ENCODE peak calls at places on chromosomes 1 and 21, in five cellular contexts. Y is GM23338; D is cardiac muscle cell; R is hepatocyte; I is CD4-positive, CD25-positive, alpha-beta regulatory T cell. C is an unnamed sample.

GRCh38 chr1:19384113-19384512 is 72.0 kb downstream of the SLC66A1 start:
- DNase-seq in Y (no peak), D (no peak), I (no peak), R (peak; percentile 77), C (no peak)

GRCh38 chr21:15775981-15776380 is 46.2 kb downstream of the USP25 start:
- DNase-seq in Y (no peak), I (no peak), D (no peak), R (no peak), C (no peak)

GRCh38 chr1:220336391-220337065 is 64.3 kb upstream of the RAB3GAP2 start:
- DNase-seq in I (no peak), Y (peak; percentile 40), D (no peak), R (no peak), C (peak; percentile 33)

GRCh38 chr1:39394598-39394997 is 96.8 kb upstream of the BMP8A start:
- DNase-seq in R (peak; percentile 45), Y (no peak), D (no peak), I (no peak), C (no peak)

GRCh38 chr1:197984273-197984672 is 67.1 kb downstream of the LHX9 start:
- DNase-seq in I (no peak), Y (no peak), D (no peak), R (no peak), C (no peak)

GRCh38 chr1:161238039-161238473 is at the start of gene NR1I3:
- DNase-seq in D (no peak), Y (no peak), I (no peak), R (peak; percentile 80), C (no peak)

GRCh38 chr1:68128157-68128556 is 77.7 kb upstream of the DIRAS3 start:
- DNase-seq in D (no peak), R (no peak), Y (no peak), I (no peak), C (peak; percentile 65)

GRCh38 chr1:1426961-1427934 is 6.2 kb upstream of the ANKRD65 start:
- DNase-seq in Y (peak; percentile 66), R (peak; percentile 67), I (no peak), D (peak; percentile 54), C (no peak)

GRCh38 chr1:192461684-192462083 is 113.9 kb upstream of the RGS1 start:
- DNase-seq in R (no peak), Y (no peak), I (no peak), D (no peak), C (no peak)

GRCh38 chr1:186420923-186421322 is 40.0 kb downstream of the PDC start:
- DNase-seq in R (no peak), Y (no peak), D (no peak), I (no peak), C (no peak)

GRCh38 chr1:81305997-81306452 is 494.7 kb upstream of the ADGRL2 start:
- DNase-seq in D (peak; percentile 53), R (peak; percentile 75), Y (peak; percentile 62), I (no peak), C (no peak)

GRCh38 chr1:102178483-102178882 is 181.8 kb upstream of the OLFM3 start:
- DNase-seq in D (no peak), I (no peak), R (no peak), Y (no peak), C (no peak)

GRCh38 chr1:217522280-217522679 is 108.6 kb downstream of the GPATCH2 start:
- DNase-seq in D (peak; percentile 17), R (no peak), I (no peak), Y (no peak), C (no peak)

GRCh38 chr1:69691179-69691578 is 123.5 kb downstream of the LRRC7 start:
- DNase-seq in R (no peak), D (no peak), Y (no peak), I (no peak), C (no peak)

GRCh38 chr1:204077979-204078696 is 5.2 kb downstream of the SOX13 start:
- DNase-seq in I (no peak), Y (peak; percentile 96), R (peak; percentile 47), D (peak; percentile 87), C (peak; percentile 96)

GRCh38 chr1:245475961-245476522 is 321.3 kb downstream of the KIF26B start:
- DNase-seq in I (no peak), D (no peak), R (no peak), Y (no peak), C (no peak)

GRCh38 chr1:238465449-238465848 is 574.7 kb upstream of the ZP4 start:
- DNase-seq in R (no peak), D (no peak), Y (no peak), I (no peak), C (no peak)

GRCh38 chr1:193355654-193356053 is 169.2 kb upstream of the B3GALT2 start:
- DNase-seq in D (no peak), R (no peak), I (no peak), Y (no peak), C (no peak)

GRCh38 chr21:35953570-35953969 is 106.8 kb downstream of the SETD4 start:
- DNase-seq in R (peak; percentile 40), Y (no peak), I (no peak), D (no peak), C (no peak)

GRCh38 chr21:30436986-30437385 is 3.1 kb upstream of the KRTAP15-1 start:
- DNase-seq in R (no peak), D (no peak), I (no peak), Y (no peak), C (no peak)

GRCh38 chr1:36481091-36481490 is 1.6 kb downstream of the CSF3R start:
- DNase-seq in I (no peak), R (no peak), D (no peak), Y (no peak), C (no peak)
- H3K4me1 ChIP-seq in I (peaks cover 4% of the 10 kb centered on the region), R (peaks cover 18% of the 10 kb centered on the region), D (peaks cover 19% of the 10 kb centered on the region), Y (no peaks in the 10 kb centered on the region), C (peaks cover 19% of the 10 kb centered on the region)

GRCh38 chr1:206946261-206946660 is at the start of gene PIGR:
- DNase-seq in R (no peak), Y (no peak), D (no peak), I (no peak), C (no peak)
- H3K4me1 ChIP-seq in R (peaks cover 10% of the 10 kb centered on the region), Y (no peaks in the 10 kb centered on the region), D (peaks cover 12% of the 10 kb centered on the region), I (no peaks in the 10 kb centered on the region), C (no peaks in the 10 kb centered on the region)

GRCh38 chr1:184493987-184494388 is 107.2 kb downstream of the C1orf21 start:
- DNase-seq in R (no peak), Y (no peak), D (no peak), I (no peak), C (no peak)

GRCh38 chr1:184487561-184488200 is 100.9 kb downstream of the C1orf21 start:
- DNase-seq in D (no peak), Y (no peak), I (no peak), R (no peak), C (no peak)

GRCh38 chr1:184489908-184490307 is 103.1 kb downstream of the C1orf21 start:
- DNase-seq in Y (no peak), R (no peak), D (no peak), I (no peak), C (no peak)

GRCh38 chr1:184494929-184495328 is 108.1 kb downstream of the C1orf21 start:
- DNase-seq in R (no peak), Y (no peak), I (no peak), D (no peak), C (no peak)

DNA sequence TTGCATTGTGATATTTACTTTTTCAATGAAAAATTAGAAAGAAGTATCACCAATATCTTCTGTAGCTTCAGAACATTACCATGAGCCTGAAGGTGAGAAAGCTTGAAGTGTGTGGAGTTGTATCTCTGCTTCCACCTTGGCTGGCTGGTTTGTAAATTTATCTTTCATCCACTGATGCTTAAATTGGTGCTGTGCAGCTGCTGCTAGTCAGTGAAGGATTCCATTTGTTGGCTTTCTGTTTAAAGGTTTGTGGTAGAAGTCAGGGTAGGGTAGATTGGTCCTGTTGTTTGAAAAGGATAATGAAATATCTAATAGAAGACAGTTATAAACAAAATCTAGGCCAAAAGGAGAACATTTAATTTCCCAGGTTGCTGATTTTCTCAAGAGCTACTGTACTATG is 105.7 kb downstream of the C1orf21 start:
- DNase-seq in Y (no peak), R (no peak), D (no peak), I (no peak), C (no peak)
- H3K4me1 ChIP-seq in Y (peaks cover 59% of the 10 kb centered on the region), R (peaks cover 21% of the 10 kb centered on the region), D (peaks cover 19% of the 10 kb centered on the region), I (peaks cover 13% of the 10 kb centered on the region), C (no peaks in the 10 kb centered on the region)

GRCh38 chr1:115165776-115166175 is 76.5 kb upstream of the TSPAN2 start:
- DNase-seq in R (no peak), I (no peak), Y (no peak), D (no peak), C (no peak)

GRCh38 chr1:115164940-115165718 is 75.8 kb upstream of the TSPAN2 start:
- DNase-seq in R (no peak), I (no peak), D (no peak), Y (no peak), C (no peak)

GRCh38 chr1:115164484-115164883 is 75.2 kb upstream of the TSPAN2 start:
- DNase-seq in D (no peak), R (no peak), Y (no peak), I (no peak), C (no peak)

GRCh38 chr1:115168026-115168425 is 78.7 kb upstream of the TSPAN2 start:
- DNase-seq in D (no peak), R (no peak), I (no peak), Y (no peak), C (no peak)

DNA sequence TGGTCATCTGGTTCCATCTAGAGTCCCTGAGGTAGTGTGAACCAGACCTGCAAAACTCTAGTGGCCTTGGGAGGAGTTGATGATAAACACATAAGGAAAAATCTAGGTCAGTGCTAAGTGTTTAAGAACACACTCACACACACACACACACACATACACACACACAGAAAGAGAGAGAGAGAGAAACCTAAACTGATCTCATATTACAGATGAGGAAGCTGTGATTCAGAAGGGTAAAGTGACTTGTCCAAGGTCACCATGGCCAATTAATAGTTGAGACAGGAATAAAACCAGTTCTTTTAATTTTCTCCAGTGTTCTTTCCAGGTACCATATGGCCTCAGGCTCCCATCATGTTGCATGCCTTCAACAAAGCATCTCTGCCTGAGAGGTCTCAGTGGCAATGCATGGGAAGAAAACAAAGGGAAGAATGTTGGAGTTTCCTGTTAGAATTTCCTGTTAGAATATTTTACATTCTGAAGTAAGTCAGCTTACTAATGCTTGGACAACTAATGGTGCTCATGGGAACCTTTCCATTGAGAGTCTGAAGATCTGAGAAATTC is 77.3 kb upstream of the TSPAN2 start:
- DNase-seq in D (no peak), R (no peak), I (no peak), Y (peak; percentile 45), C (peak; percentile 42)
- H3K4me1 ChIP-seq in D (no peaks in the 10 kb centered on the region), R (peaks cover 4% of the 10 kb centered on the region), I (no peaks in the 10 kb centered on the region), Y (no peaks in the 10 kb centered on the region), C (no peaks in the 10 kb centered on the region)

DNA sequence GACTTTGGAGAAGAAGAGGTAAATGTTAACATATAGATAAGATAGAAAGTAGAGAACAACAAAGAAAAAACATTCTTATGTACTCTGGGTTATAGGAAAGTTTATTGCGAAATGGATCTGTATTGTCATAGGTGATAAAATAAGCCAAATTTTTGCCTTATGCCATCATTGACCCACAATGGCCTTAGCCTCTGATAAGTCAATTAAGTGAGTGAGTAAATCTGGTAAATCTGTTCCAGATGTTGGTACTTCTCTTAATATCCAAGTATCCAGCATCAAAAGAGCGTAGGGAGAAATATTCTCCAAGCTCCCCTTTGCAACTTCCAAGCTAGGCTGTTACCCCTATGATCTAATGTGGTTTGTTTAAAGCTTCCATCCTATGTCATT is 38.3 kb upstream of the CLCA4 start:
- DNase-seq in Y (no peak), I (no peak), R (no peak), D (no peak), C (no peak)
- H3K4me1 ChIP-seq in Y (peaks cover 11% of the 10 kb centered on the region), I (no peaks in the 10 kb centered on the region), R (peaks cover 19% of the 10 kb centered on the region), D (peaks cover 17% of the 10 kb centered on the region), C (peaks cover 3% of the 10 kb centered on the region)